ENCODE peak calls at places on chromosomes 11 and 22, in seven cellular contexts. One of them, this sample, is unnamed.

GRCh38 chr11:6197466-6198200 is 1.4 kb upstream of the OR52W1 start:
- DNase-seq in EL: no peak
- DNase-seq in tibial artery: no peak
- DNase-seq in NCI-H510A treated with DMSO at 0.1 percent for 48 hours: no peak
- DNase-seq in NAMALWA: no peak
- DNase-seq in stimulated activated CD8-positive, alpha-beta memory T cell treated with anti-CD3 and anti-CD28 coated beads, Interleukin-7, amount 100 ng/mL, for 1 hour: no peak
- DNase-seq in posterior cingulate gyrus: no peak
- DNase-seq in this sample: no peak

GRCh38 chr11:32494629-32495028 is 59.3 kb upstream of the WT1 start:
- DNase-seq in EL: no peak
- DNase-seq in tibial artery: no peak
- DNase-seq in NCI-H510A treated with DMSO at 0.1 percent for 48 hours: no peak
- DNase-seq in NAMALWA: no peak
- DNase-seq in stimulated activated CD8-positive, alpha-beta memory T cell treated with anti-CD3 and anti-CD28 coated beads, Interleukin-7, amount 100 ng/mL, for 1 hour: no peak
- DNase-seq in posterior cingulate gyrus: no peak
- DNase-seq in this sample: no peak

GRCh38 chr11:68893282-68893681 is 10.3 kb downstream of the MRPL21 start:
- DNase-seq in EL: no peak
- DNase-seq in tibial artery: no peak
- DNase-seq in NCI-H510A treated with DMSO at 0.1 percent for 48 hours: no peak
- DNase-seq in NAMALWA: no peak
- DNase-seq in stimulated activated CD8-positive, alpha-beta memory T cell treated with anti-CD3 and anti-CD28 coated beads, Interleukin-7, amount 100 ng/mL, for 1 hour: no peak
- DNase-seq in posterior cingulate gyrus: no peak
- DNase-seq in this sample: no peak

GRCh38 chr22:46150615-46151423 is 493 bp downstream of the PPARA start:
- DNase-seq in EL: no peak
- DNase-seq in tibial artery: no peak
- DNase-seq in NCI-H510A treated with DMSO at 0.1 percent for 48 hours: no peak
- DNase-seq in NAMALWA: peak; percentile 60
- DNase-seq in stimulated activated CD8-positive, alpha-beta memory T cell treated with anti-CD3 and anti-CD28 coated beads, Interleukin-7, amount 100 ng/mL, for 1 hour: no peak
- DNase-seq in posterior cingulate gyrus: peak; percentile 32
- DNase-seq in this sample: peak; percentile 77

GRCh38 chr11:11449327-11449726 is 96.3 kb upstream of the CSNK2A3 start:
- DNase-seq in EL: no peak
- DNase-seq in tibial artery: no peak
- DNase-seq in NCI-H510A treated with DMSO at 0.1 percent for 48 hours: no peak
- DNase-seq in NAMALWA: no peak
- DNase-seq in stimulated activated CD8-positive, alpha-beta memory T cell treated with anti-CD3 and anti-CD28 coated beads, Interleukin-7, amount 100 ng/mL, for 1 hour: no peak
- DNase-seq in posterior cingulate gyrus: no peak
- DNase-seq in this sample: no peak

GRCh38 chr11:62143727-62144126 is 19.9 kb downstream of the INCENP start:
- DNase-seq in EL: no peak
- DNase-seq in tibial artery: no peak
- DNase-seq in NCI-H510A treated with DMSO at 0.1 percent for 48 hours: no peak
- DNase-seq in NAMALWA: no peak
- DNase-seq in stimulated activated CD8-positive, alpha-beta memory T cell treated with anti-CD3 and anti-CD28 coated beads, Interleukin-7, amount 100 ng/mL, for 1 hour: no peak
- DNase-seq in posterior cingulate gyrus: peak; percentile 11
- DNase-seq in this sample: no peak

GRCh38 chr11:76214186-76214585 is 7.9 kb upstream of the WNT11 start:
- DNase-seq in EL: no peak
- DNase-seq in tibial artery: no peak
- DNase-seq in NCI-H510A treated with DMSO at 0.1 percent for 48 hours: no peak
- DNase-seq in NAMALWA: no peak
- DNase-seq in stimulated activated CD8-positive, alpha-beta memory T cell treated with anti-CD3 and anti-CD28 coated beads, Interleukin-7, amount 100 ng/mL, for 1 hour: no peak
- DNase-seq in posterior cingulate gyrus: no peak
- DNase-seq in this sample: no peak

GRCh38 chr11:129117595-129118350 is 74.4 kb downstream of the ARHGAP32 start:
- DNase-seq in EL: peak; percentile 66
- DNase-seq in tibial artery: peak; percentile 25
- DNase-seq in NCI-H510A treated with DMSO at 0.1 percent for 48 hours: peak; percentile 85
- DNase-seq in NAMALWA: peak; percentile 74
- DNase-seq in stimulated activated CD8-positive, alpha-beta memory T cell treated with anti-CD3 and anti-CD28 coated beads, Interleukin-7, amount 100 ng/mL, for 1 hour: no peak
- DNase-seq in posterior cingulate gyrus: no peak
- DNase-seq in this sample: no peak

GRCh38 chr11:18731949-18732821 is 6.2 kb upstream of the IGSF22 start:
- DNase-seq in EL: peak; percentile 44
- DNase-seq in tibial artery: peak; percentile 67
- DNase-seq in NCI-H510A treated with DMSO at 0.1 percent for 48 hours: no peak
- DNase-seq in NAMALWA: peak; percentile 86
- DNase-seq in stimulated activated CD8-positive, alpha-beta memory T cell treated with anti-CD3 and anti-CD28 coated beads, Interleukin-7, amount 100 ng/mL, for 1 hour: peak; percentile 51
- DNase-seq in posterior cingulate gyrus: peak; percentile 86
- DNase-seq in this sample: peak; percentile 80

GRCh38 chr11:64787526-64788320 is 9.4 kb upstream of the SF1 start:
- DNase-seq in EL: peak; percentile 38
- DNase-seq in tibial artery: peak; percentile 43
- DNase-seq in NCI-H510A treated with DMSO at 0.1 percent for 48 hours: no peak
- DNase-seq in NAMALWA: peak; percentile 71
- DNase-seq in stimulated activated CD8-positive, alpha-beta memory T cell treated with anti-CD3 and anti-CD28 coated beads, Interleukin-7, amount 100 ng/mL, for 1 hour: no peak
- DNase-seq in posterior cingulate gyrus: peak; percentile 56
- DNase-seq in this sample: peak; percentile 78

GRCh38 chr22:50271519-50271970 is 1.4 kb upstream of the MAPK11 start:
- DNase-seq in EL: peak; percentile 64
- DNase-seq in tibial artery: no peak
- DNase-seq in NCI-H510A treated with DMSO at 0.1 percent for 48 hours: peak; percentile 43
- DNase-seq in NAMALWA: peak; percentile 65
- DNase-seq in stimulated activated CD8-positive, alpha-beta memory T cell treated with anti-CD3 and anti-CD28 coated beads, Interleukin-7, amount 100 ng/mL, for 1 hour: no peak
- DNase-seq in posterior cingulate gyrus: no peak
- DNase-seq in this sample: no peak

GRCh38 chr11:118002010-118002540 is 15.9 kb downstream of the IL10RA start:
- DNase-seq in EL: no peak
- DNase-seq in tibial artery: no peak
- DNase-seq in NCI-H510A treated with DMSO at 0.1 percent for 48 hours: no peak
- DNase-seq in NAMALWA: no peak
- DNase-seq in stimulated activated CD8-positive, alpha-beta memory T cell treated with anti-CD3 and anti-CD28 coated beads, Interleukin-7, amount 100 ng/mL, for 1 hour: no peak
- DNase-seq in posterior cingulate gyrus: no peak
- DNase-seq in this sample: no peak

GRCh38 chr22:44396727-44397722 is 84.3 kb upstream of the SHISAL1 start:
- DNase-seq in EL: no peak
- DNase-seq in tibial artery: peak; percentile 12
- DNase-seq in NCI-H510A treated with DMSO at 0.1 percent for 48 hours: no peak
- DNase-seq in NAMALWA: no peak
- DNase-seq in stimulated activated CD8-positive, alpha-beta memory T cell treated with anti-CD3 and anti-CD28 coated beads, Interleukin-7, amount 100 ng/mL, for 1 hour: no peak
- DNase-seq in posterior cingulate gyrus: no peak
- DNase-seq in this sample: peak; percentile 42

GRCh38 chr11:2807801-2808241 is 77.8 kb downstream of the CDKN1C start:
- DNase-seq in EL: no peak
- DNase-seq in tibial artery: peak; percentile 16
- DNase-seq in NCI-H510A treated with DMSO at 0.1 percent for 48 hours: no peak
- DNase-seq in NAMALWA: no peak
- DNase-seq in stimulated activated CD8-positive, alpha-beta memory T cell treated with anti-CD3 and anti-CD28 coated beads, Interleukin-7, amount 100 ng/mL, for 1 hour: no peak
- DNase-seq in posterior cingulate gyrus: peak; percentile 15
- DNase-seq in this sample: peak; percentile 62

GRCh38 chr11:18853086-18853720 is 61.6 kb upstream of the PTPN5 start:
- DNase-seq in EL: peak; percentile 8
- DNase-seq in tibial artery: no peak
- DNase-seq in NCI-H510A treated with DMSO at 0.1 percent for 48 hours: peak; percentile 4
- DNase-seq in NAMALWA: peak; percentile 39
- DNase-seq in stimulated activated CD8-positive, alpha-beta memory T cell treated with anti-CD3 and anti-CD28 coated beads, Interleukin-7, amount 100 ng/mL, for 1 hour: no peak
- DNase-seq in posterior cingulate gyrus: no peak
- DNase-seq in this sample: no peak

GRCh38 chr11:118156531-118157185 is 4.0 kb upstream of the SCN4B start:
- DNase-seq in EL: no peak
- DNase-seq in tibial artery: no peak
- DNase-seq in NCI-H510A treated with DMSO at 0.1 percent for 48 hours: peak; percentile 51
- DNase-seq in NAMALWA: peak; percentile 49
- DNase-seq in stimulated activated CD8-positive, alpha-beta memory T cell treated with anti-CD3 and anti-CD28 coated beads, Interleukin-7, amount 100 ng/mL, for 1 hour: no peak
- DNase-seq in posterior cingulate gyrus: no peak
- DNase-seq in this sample: no peak

GRCh38 chr11:47587039-47587675 is 679 bp downstream of the FAM180B start:
- DNase-seq in EL: no peak
- DNase-seq in tibial artery: peak; percentile 55
- DNase-seq in NCI-H510A treated with DMSO at 0.1 percent for 48 hours: no peak
- DNase-seq in NAMALWA: no peak
- DNase-seq in stimulated activated CD8-positive, alpha-beta memory T cell treated with anti-CD3 and anti-CD28 coated beads, Interleukin-7, amount 100 ng/mL, for 1 hour: no peak
- DNase-seq in posterior cingulate gyrus: no peak
- DNase-seq in this sample: no peak

GRCh38 chr11:130523609-130524008 is 75.2 kb downstream of the ADAMTS15 start:
- DNase-seq in EL: peak; percentile 87
- DNase-seq in tibial artery: peak; percentile 80
- DNase-seq in NCI-H510A treated with DMSO at 0.1 percent for 48 hours: no peak
- DNase-seq in NAMALWA: no peak
- DNase-seq in stimulated activated CD8-positive, alpha-beta memory T cell treated with anti-CD3 and anti-CD28 coated beads, Interleukin-7, amount 100 ng/mL, for 1 hour: no peak
- DNase-seq in posterior cingulate gyrus: no peak
- DNase-seq in this sample: no peak

GRCh38 chr11:59029490-59029889 is 56.6 kb upstream of the GLYATL1B start:
- DNase-seq in EL: no peak
- DNase-seq in tibial artery: no peak
- DNase-seq in NCI-H510A treated with DMSO at 0.1 percent for 48 hours: no peak
- DNase-seq in NAMALWA: no peak
- DNase-seq in stimulated activated CD8-positive, alpha-beta memory T cell treated with anti-CD3 and anti-CD28 coated beads, Interleukin-7, amount 100 ng/mL, for 1 hour: no peak
- DNase-seq in posterior cingulate gyrus: no peak
- DNase-seq in this sample: no peak

GRCh38 chr22:24985824-24986214 is 33.3 kb downstream of the KIAA1671 start:
- DNase-seq in EL: peak; percentile 12
- DNase-seq in tibial artery: peak; percentile 51
- DNase-seq in NCI-H510A treated with DMSO at 0.1 percent for 48 hours: no peak
- DNase-seq in NAMALWA: no peak
- DNase-seq in stimulated activated CD8-positive, alpha-beta memory T cell treated with anti-CD3 and anti-CD28 coated beads, Interleukin-7, amount 100 ng/mL, for 1 hour: no peak
- DNase-seq in posterior cingulate gyrus: no peak
- DNase-seq in this sample: no peak

This sample was measured in sciatic nerve.